ENCODE peak calls at places on chromosome 6, in five cellular contexts. R, Z, I, X and P are unnamed samples.
A peak's percentile ranks its signal among the peaks of the same experiment; 100 is the strongest.

GRCh38 chr6:133977983-133978895 is 25.2 kb downstream of the TBPL1 start:
- DNase-seq in Z (no peak), I (no peak), R (no peak), X (no peak), P (no peak)

GRCh38 chr6:11525468-11526155 is 11.9 kb upstream of the TMEM170B start:
- DNase-seq in R (no peak), Z (no peak), X (no peak), I (no peak), P (no peak)

GRCh38 chr6:82025271-82025670 is 222.3 kb downstream of the IBTK start:
- DNase-seq in I (no peak), R (no peak), Z (no peak), X (no peak), P (no peak)

GRCh38 chr6:106027760-106028159 is 58.4 kb upstream of the PRDM1 start:
- DNase-seq in R (no peak), X (no peak), I (no peak), Z (no peak), P (no peak)

GRCh38 chr6:168372871-168373270 is 53.3 kb upstream of the DACT2 start:
- DNase-seq in I (no peak), Z (no peak), R (peak; percentile 20), X (no peak), P (no peak)

GRCh38 chr6:13261464-13261994 is 66.8 kb downstream of the TBC1D7 start:
- DNase-seq in X (no peak), I (no peak), R (no peak), Z (no peak), P (no peak)

GRCh38 chr6:29999426-29999825 is 57.1 kb downstream of the HLA-A start:
- DNase-seq in Z (no peak), X (no peak), I (no peak), R (no peak), P (no peak)

GRCh38 chr6:3455121-3455489 is 1.7 kb downstream of the SLC22A23 start:
- DNase-seq in Z (no peak), R (no peak), X (peak; percentile 36), I (peak; percentile 50), P (no peak)